ENCODE peak calls at places on chromosomes 6 and 20, in four cellular contexts. One of them, this sample, is unnamed. For H3K4me1, the result is how much of the 10 kb centered on the place peaks cover.

GRCh38 chr20:59182401-59183044 is 18.9 kb downstream of the ZNF831 start:
- DNase-seq in IMR-90: no peak
- DNase-seq in mesenchymal stem cell: no peak
- DNase-seq in H9: no peak
- DNase-seq in this sample: no peak

GRCh38 chr20:57589728-57590484 is 29.0 kb downstream of the PCK1 start:
- DNase-seq in IMR-90: no peak
- DNase-seq in mesenchymal stem cell: no peak
- DNase-seq in H9: no peak
- DNase-seq in this sample: no peak

GRCh38 chr6:42396720-42397119 is 55.0 kb downstream of the TRERF1 start:
- DNase-seq in IMR-90: no peak
- DNase-seq in mesenchymal stem cell: no peak
- DNase-seq in H9: peak
- DNase-seq in this sample: no peak

GRCh38 chr20:62267543-62267942 is 29.2 kb downstream of the OSBPL2 start:
- DNase-seq in IMR-90: no peak
- DNase-seq in mesenchymal stem cell: no peak
- DNase-seq in H9: no peak
- DNase-seq in this sample: no peak

GRCh38 chr20:50193169-50193850 is 2.7 kb downstream of the CEBPB start:
- DNase-seq in IMR-90: peak
- DNase-seq in mesenchymal stem cell: peak
- DNase-seq in H9: peak
- DNase-seq in this sample: no peak

GRCh38 chr6:3195695-3196497 is 31.6 kb downstream of the TUBB2B start:
- DNase-seq in IMR-90: no peak
- DNase-seq in mesenchymal stem cell: no peak
- DNase-seq in H9: peak
- DNase-seq in this sample: peak

GRCh38 chr6:83108378-83108777 is 40.9 kb downstream of the DOP1A start:
- DNase-seq in IMR-90: no peak
- DNase-seq in mesenchymal stem cell: no peak
- DNase-seq in H9: no peak
- DNase-seq in this sample: no peak

GRCh38 chr20:36128463-36129176 is 25.9 kb upstream of the EPB41L1 start:
- DNase-seq in IMR-90: peak
- DNase-seq in mesenchymal stem cell: peak
- DNase-seq in H9: no peak
- DNase-seq in this sample: peak

GRCh38 chr6:122071950-122072647 is 327.4 kb upstream of the HSF2 start:
- DNase-seq in IMR-90: no peak
- DNase-seq in mesenchymal stem cell: no peak
- DNase-seq in H9: no peak
- DNase-seq in this sample: no peak

GRCh38 chr6:63643862-63644261 is 8.3 kb downstream of the PHF3 start:
- DNase-seq in IMR-90: peak
- DNase-seq in mesenchymal stem cell: no peak
- DNase-seq in H9: no peak
- DNase-seq in this sample: peak

GRCh38 chr6:36980876-36981619 is 4.9 kb downstream of the MTCH1 start:
- DNase-seq in IMR-90: no peak
- DNase-seq in mesenchymal stem cell: no peak
- DNase-seq in H9: no peak
- DNase-seq in this sample: peak

GRCh38 chr20:20491110-20491783 is 123.3 kb downstream of the INSM1 start:
- DNase-seq in IMR-90: peak
- DNase-seq in mesenchymal stem cell: no peak
- DNase-seq in H9: no peak
- DNase-seq in this sample: no peak

GRCh38 chr6:44849829-44850228 is 462.3 kb downstream of the CDC5L start:
- DNase-seq in IMR-90: no peak
- DNase-seq in mesenchymal stem cell: no peak
- DNase-seq in H9: no peak
- DNase-seq in this sample: no peak

GRCh38 chr6:14824060-14824834 is 421.6 kb upstream of the JARID2 start:
- DNase-seq in IMR-90: no peak
- DNase-seq in mesenchymal stem cell: no peak
- DNase-seq in H9: no peak
- DNase-seq in this sample: no peak

GRCh38 chr20:31670371-31671228 is 32.9 kb downstream of the COX4I2 start:
- DNase-seq in IMR-90: peak
- DNase-seq in mesenchymal stem cell: peak
- DNase-seq in H9: no peak
- DNase-seq in this sample: peak

GRCh38 chr20:52105045-52105572 is 86.5 kb downstream of the ZFP64 start:
- DNase-seq in IMR-90: peak
- DNase-seq in mesenchymal stem cell: peak
- DNase-seq in H9: peak
- DNase-seq in this sample: peak

GRCh38 chr20:62197321-62197720 is 14.5 kb downstream of the MTG2 start:
- DNase-seq in IMR-90: no peak
- DNase-seq in mesenchymal stem cell: no peak
- DNase-seq in H9: no peak
- DNase-seq in this sample: no peak

GRCh38 chr6:135583256-135583758 is 85.8 kb upstream of the AHI1 start:
- DNase-seq in IMR-90: peak
- DNase-seq in mesenchymal stem cell: no peak
- DNase-seq in H9: no peak
- DNase-seq in this sample: no peak

GRCh38 chr6:131917318-131917717 is 33.9 kb downstream of the CCN2 start:
- DNase-seq in IMR-90: no peak
- DNase-seq in mesenchymal stem cell: no peak
- DNase-seq in H9: no peak
- DNase-seq in this sample: no peak

GRCh38 chr6:45827952-45828530 is 187.6 kb downstream of the CLIC5 start:
- DNase-seq in IMR-90: peak
- DNase-seq in mesenchymal stem cell: peak
- DNase-seq in H9: no peak
- DNase-seq in this sample: no peak

GRCh38 chr6:99822741-99823512 is 171.1 kb downstream of the MCHR2 start:
- DNase-seq in IMR-90: peak
- DNase-seq in mesenchymal stem cell: peak
- DNase-seq in H9: no peak
- DNase-seq in this sample: peak

GRCh38 chr20:29497261-29497671 is 1760.2 kb upstream of the DEFB115 start:
- DNase-seq in IMR-90: no peak
- DNase-seq in mesenchymal stem cell: no peak
- DNase-seq in H9: no peak
- DNase-seq in this sample: no peak

GRCh38 chr6:13666194-13667105 is 45.2 kb downstream of the RANBP9 start:
- DNase-seq in IMR-90: no peak
- DNase-seq in mesenchymal stem cell: no peak
- DNase-seq in H9: no peak
- DNase-seq in this sample: no peak

GRCh38 chr6:25277857-25278256 is 1.3 kb upstream of the CARMIL1 start:
- DNase-seq in IMR-90: peak
- DNase-seq in mesenchymal stem cell: no peak
- DNase-seq in H9: no peak
- DNase-seq in this sample: peak

GRCh38 chr6:90466191-90466940 is 120.5 kb downstream of the MAP3K7 start:
- DNase-seq in IMR-90: peak
- DNase-seq in mesenchymal stem cell: peak
- DNase-seq in H9: no peak
- DNase-seq in this sample: peak

GRCh38 chr20:59526242-59527225 is 77.8 kb upstream of the PHACTR3 start:
- DNase-seq in IMR-90: no peak
- DNase-seq in mesenchymal stem cell: no peak
- DNase-seq in H9: peak
- DNase-seq in this sample: peak

GRCh38 chr20:43863821-43864544 is 50.7 kb upstream of the TOX2 start:
- DNase-seq in IMR-90: no peak
- DNase-seq in mesenchymal stem cell: peak
- DNase-seq in H9: no peak
- DNase-seq in this sample: no peak

GRCh38 chr20:37656945-37657344 is 36.9 kb upstream of the CTNNBL1 start:
- DNase-seq in IMR-90: no peak
- DNase-seq in mesenchymal stem cell: no peak
- DNase-seq in H9: no peak
- DNase-seq in this sample: no peak

GRCh38 chr20:45405566-45406259 is 2.4 kb upstream of the DBNDD2 start:
- DNase-seq in IMR-90: no peak
- DNase-seq in mesenchymal stem cell: peak
- DNase-seq in H9: peak
- DNase-seq in this sample: peak

GRCh38 chr6:150001295-150001990 is 23.9 kb downstream of the RAET1L start:
- DNase-seq in IMR-90: no peak
- DNase-seq in mesenchymal stem cell: no peak
- DNase-seq in H9: no peak
- DNase-seq in this sample: no peak

GRCh38 chr6:6057442-6058053 is 50.8 kb upstream of the NRN1 start:
- DNase-seq in IMR-90: no peak
- DNase-seq in mesenchymal stem cell: peak
- DNase-seq in H9: no peak
- DNase-seq in this sample: peak

GRCh38 chr20:23672158-23672557 is 16.7 kb downstream of the CST4 start:
- DNase-seq in IMR-90: no peak
- DNase-seq in mesenchymal stem cell: no peak
- DNase-seq in H9: no peak
- DNase-seq in this sample: no peak
- H3K4me1 ChIP-seq in IMR-90: under half
- H3K4me1 ChIP-seq in mesenchymal stem cell: under half
- H3K4me1 ChIP-seq in H9: under half
- H3K4me1 ChIP-seq in this sample: under half

GRCh38 chr6:170157567-170158218 is 133.2 kb downstream of the DLL1 start:
- DNase-seq in IMR-90: no peak
- DNase-seq in mesenchymal stem cell: no peak
- DNase-seq in H9: no peak
- DNase-seq in this sample: no peak

GRCh38 chr6:170152989-170153388 is 137.9 kb downstream of the DLL1 start:
- DNase-seq in IMR-90: no peak
- DNase-seq in mesenchymal stem cell: no peak
- DNase-seq in H9: peak
- DNase-seq in this sample: peak

GRCh38 chr6:170156448-170157375 is 134.2 kb downstream of the DLL1 start:
- DNase-seq in IMR-90: no peak
- DNase-seq in mesenchymal stem cell: no peak
- DNase-seq in H9: no peak
- DNase-seq in this sample: no peak

GRCh38 chr6:170153436-170154319 is 137.2 kb downstream of the DLL1 start:
- DNase-seq in IMR-90: no peak
- DNase-seq in mesenchymal stem cell: no peak
- DNase-seq in H9: peak
- DNase-seq in this sample: peak

DNA sequence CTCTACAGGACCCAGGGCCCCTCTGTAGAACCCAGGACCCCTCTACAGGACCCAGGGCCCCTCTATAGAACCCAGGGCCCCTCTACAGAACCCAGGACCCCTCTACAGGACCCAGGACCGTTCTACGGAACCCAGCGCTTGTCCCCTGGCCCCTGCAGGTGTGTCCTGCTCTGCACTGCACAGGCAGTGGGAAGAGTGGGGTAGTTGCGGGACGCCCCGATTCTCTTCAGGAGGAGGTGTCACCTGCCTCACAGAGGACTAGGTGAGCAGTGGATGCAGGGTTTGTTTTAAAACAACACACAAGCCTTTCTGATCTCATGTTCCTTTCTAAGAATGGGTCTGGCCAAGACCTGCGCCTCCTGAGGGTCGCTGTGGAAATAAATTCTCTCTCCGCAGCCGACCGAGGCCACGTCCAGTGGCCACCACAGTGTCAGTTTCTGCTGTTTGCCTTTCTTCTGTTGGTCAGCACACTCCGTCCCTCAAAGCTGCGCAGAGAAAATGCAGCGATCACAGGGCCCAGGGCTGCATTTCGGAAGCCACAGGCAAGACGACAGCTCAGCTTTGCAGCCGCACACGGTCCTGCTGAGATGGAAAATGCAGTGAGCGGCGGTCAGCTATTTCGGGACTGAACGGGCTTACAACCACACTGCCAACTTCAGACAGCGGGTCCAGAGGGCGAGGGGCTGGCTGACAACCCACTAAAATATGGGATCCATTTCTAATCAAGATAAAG is 135.2 kb downstream of the DLL1 start:
- DNase-seq in IMR-90: no peak
- DNase-seq in mesenchymal stem cell: no peak
- DNase-seq in H9: no peak
- DNase-seq in this sample: no peak
- H2BK15ac ChIP-seq in IMR-90: no peak
- H2BK15ac ChIP-seq in mesenchymal stem cell: no peak
- H2BK15ac ChIP-seq in H9: no peak
- H2BK15ac ChIP-seq in this sample: no peak

DNA sequence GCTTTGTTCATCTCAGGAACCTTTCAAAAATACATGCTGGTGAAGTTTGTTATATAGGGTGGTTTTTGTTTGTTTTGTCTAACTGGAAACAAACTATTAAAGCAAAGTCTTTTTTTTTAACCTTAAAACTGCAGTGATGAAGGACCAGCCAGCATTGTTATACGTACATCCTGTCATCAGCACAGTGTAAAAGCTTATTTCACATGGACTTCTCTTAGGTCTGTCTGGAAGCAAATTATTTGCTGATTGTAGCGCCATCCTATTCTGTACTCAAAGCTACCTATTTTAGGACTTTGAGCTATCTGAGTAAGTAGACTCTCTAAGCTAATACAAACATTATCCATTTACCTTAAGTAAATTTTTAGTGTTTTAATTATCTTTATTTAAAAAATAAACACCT is 61.7 kb downstream of the SNX9 start:
- DNase-seq in IMR-90: no peak
- DNase-seq in mesenchymal stem cell: no peak
- DNase-seq in H9: no peak
- DNase-seq in this sample: no peak
- H4K8ac ChIP-seq in IMR-90: no peak
- H4K8ac ChIP-seq in mesenchymal stem cell: no peak
- H4K8ac ChIP-seq in H9: no peak
- H4K8ac ChIP-seq in this sample: no peak

DNA sequence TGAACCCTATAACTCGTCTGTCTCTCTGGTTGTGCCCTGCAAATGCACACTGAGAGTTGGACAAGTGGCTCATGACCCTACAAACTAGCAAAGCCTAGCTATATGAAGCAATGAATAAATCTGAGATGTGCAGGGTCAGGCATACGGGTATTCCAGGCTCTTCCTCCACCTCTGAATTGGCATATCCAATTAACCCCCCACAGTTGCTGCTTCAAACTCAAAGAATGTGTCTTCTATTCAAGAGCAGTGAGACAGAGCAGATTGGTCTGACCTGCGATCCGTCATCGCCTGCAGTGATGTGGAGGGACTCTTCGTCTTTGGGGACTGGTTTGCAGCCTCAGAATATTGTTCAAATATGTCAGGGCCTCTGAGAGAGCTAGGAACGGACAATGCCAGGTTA is 59.8 kb downstream of the LAMP5 start:
- DNase-seq in IMR-90: no peak
- DNase-seq in mesenchymal stem cell: no peak
- DNase-seq in H9: peak
- DNase-seq in this sample: peak
- H3K4me1 ChIP-seq in IMR-90: under half
- H3K4me1 ChIP-seq in mesenchymal stem cell: under half
- H3K4me1 ChIP-seq in H9: under half
- H3K4me1 ChIP-seq in this sample: under half

DNA sequence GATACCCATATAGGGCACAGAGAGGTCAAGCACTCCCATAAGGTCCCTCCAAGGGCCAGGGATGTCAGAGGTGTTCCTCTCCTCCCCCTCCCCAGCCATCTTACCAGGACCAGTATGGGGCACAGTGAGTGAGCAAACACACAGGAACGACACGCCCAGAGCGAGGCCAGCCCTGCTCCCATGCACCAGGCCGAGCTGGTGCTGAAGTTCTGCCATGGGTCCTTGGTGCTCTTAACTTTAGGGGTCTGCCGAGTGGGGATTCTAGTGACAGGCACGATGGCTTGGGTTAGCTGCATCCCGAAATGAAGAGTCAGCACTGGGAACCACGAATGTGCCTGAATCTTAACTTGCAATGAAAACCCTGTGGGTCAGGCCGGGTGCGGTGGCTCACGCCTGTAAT is 50.0 kb downstream of the PRDM1 start:
- DNase-seq in IMR-90: no peak
- DNase-seq in mesenchymal stem cell: no peak
- DNase-seq in H9: no peak
- DNase-seq in this sample: no peak
- H2BK15ac ChIP-seq in IMR-90: no peak
- H2BK15ac ChIP-seq in mesenchymal stem cell: no peak
- H2BK15ac ChIP-seq in H9: no peak
- H2BK15ac ChIP-seq in this sample: no peak